ENCODE peak calls at places on chromosomes 11 and 22, in eight cellular contexts. O is lower leg skin; D is astrocyte of the cerebellum; P is prostate gland; S is fibroblast of mammary gland; J is left ventricle myocardium inferior; L is activated CD8-positive, alpha-beta T cell treated with anti-CD3 and anti-CD28 coated beads for 36 hours; G is MCF 10A. W is an unnamed sample.

GRCh38 chr22:37148031-37148651 is 1.6 kb downstream of the IL2RB start:
- DNase-seq in O (no peak), D (no peak), P (no peak), S (no peak), J (no peak), L (peak; percentile 50), G (no peak), W (no peak)

GRCh38 chr11:87809256-87809655 is 366.0 kb downstream of the RAB38 start:
- DNase-seq in O (no peak), D (no peak), P (no peak), S (no peak), J (no peak), L (no peak), G (no peak), W (no peak)

GRCh38 chr11:75714211-75714610 is 3.4 kb upstream of the MOGAT2 start:
- DNase-seq in O (peak; percentile 23), D (no peak), P (no peak), S (no peak), J (no peak), L (no peak), G (no peak), W (no peak)

GRCh38 chr11:65382804-65383368 is 440 bp upstream of the SLC25A45 start:
- DNase-seq in O (no peak), D (no peak), P (no peak), S (no peak), J (no peak), L (no peak), G (peak; percentile 97), W (no peak)

GRCh38 chr11:69514771-69515170 is 33.3 kb downstream of the LINC01488 start:
- DNase-seq in O (no peak), D (no peak), P (no peak), S (no peak), J (no peak), L (no peak), G (no peak), W (no peak)

GRCh38 chr22:43186272-43187170 is at the start of gene TTLL12:
- DNase-seq in O (no peak), D (no peak), P (peak; percentile 56), S (no peak), J (peak; percentile 70), L (peak; percentile 49), G (peak; percentile 38), W (no peak)

GRCh38 chr11:68998390-68998911 is 14.6 kb downstream of the MRGPRF start:
- DNase-seq in O (peak; percentile 81), D (no peak), P (no peak), S (no peak), J (no peak), L (no peak), G (peak; percentile 15), W (no peak)

GRCh38 chr22:42725606-42726355 is 5.1 kb upstream of the A4GALT start:
- DNase-seq in O (no peak), D (no peak), P (no peak), S (no peak), J (no peak), L (no peak), G (no peak), W (no peak)

GRCh38 chr11:17721242-17721999 is 2.0 kb downstream of the MYOD1 start:
- DNase-seq in O (no peak), D (no peak), P (no peak), S (no peak), J (no peak), L (no peak), G (no peak), W (no peak)

GRCh38 chr22:46846154-46846831 is 83.8 kb downstream of the TBC1D22A start:
- DNase-seq in O (peak; percentile 81), D (no peak), P (no peak), S (peak; percentile 64), J (no peak), L (peak; percentile 42), G (peak; percentile 36), W (no peak)

GRCh38 chr22:46846832-46847355 is 84.4 kb downstream of the TBC1D22A start:
- DNase-seq in O (peak; percentile 48), D (no peak), P (no peak), S (no peak), J (no peak), L (no peak), G (no peak), W (no peak)

GRCh38 chr22:46844606-46845210 is 82.3 kb downstream of the TBC1D22A start:
- DNase-seq in O (peak; percentile 78), D (no peak), P (no peak), S (no peak), J (no peak), L (no peak), G (no peak), W (no peak)

GRCh38 chr22:46843691-46844297 is 81.3 kb downstream of the TBC1D22A start:
- DNase-seq in O (peak; percentile 40), D (no peak), P (no peak), S (no peak), J (no peak), L (no peak), G (no peak), W (no peak)

DNA sequence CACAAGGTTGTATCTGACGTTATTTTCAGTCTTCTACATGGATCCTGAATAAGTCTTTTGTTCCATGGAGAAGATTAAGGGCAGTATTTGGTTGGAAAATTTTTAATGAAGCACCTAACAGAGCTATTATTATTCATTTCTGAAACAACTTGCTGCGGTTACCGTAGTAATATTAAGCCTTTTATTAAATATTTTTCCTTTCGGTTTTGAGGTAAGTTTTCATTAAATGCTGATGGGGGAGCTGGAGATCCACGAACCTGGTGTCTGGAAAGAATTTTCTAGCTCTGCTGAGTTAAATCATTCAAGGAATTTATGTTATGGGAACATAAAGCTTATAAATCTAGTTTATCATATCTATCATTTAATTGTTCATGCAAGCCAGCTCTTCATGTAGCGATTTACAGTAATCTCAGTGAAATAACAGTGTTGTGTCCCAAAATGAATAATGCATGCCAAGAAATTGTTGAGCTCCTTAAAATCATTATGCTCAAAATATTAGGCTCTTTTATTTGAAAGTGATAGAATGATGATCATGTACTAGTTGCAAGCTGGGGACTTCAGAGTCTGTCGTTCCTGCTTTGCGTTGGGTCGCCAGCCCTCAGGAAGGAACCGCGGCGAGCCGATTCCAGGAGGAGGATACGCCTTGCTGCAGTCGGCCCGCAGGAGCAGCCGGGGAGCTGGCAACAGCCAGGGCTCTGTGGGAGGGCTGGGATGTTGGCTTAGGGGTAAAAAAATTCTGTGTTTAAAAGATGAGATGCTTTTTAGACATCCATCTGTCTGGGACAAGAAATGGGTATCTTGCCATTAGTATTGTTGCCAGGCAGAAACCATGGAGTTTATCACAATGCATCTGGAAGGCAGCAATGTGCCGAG is 83.1 kb downstream of the TBC1D22A start:
- DNase-seq in O (peak; percentile 83), D (peak; percentile 67), P (no peak), S (peak; percentile 68), J (no peak), L (no peak), G (no peak), W (no peak)
- TF ChIP-seq CTCF in O (no peak), D (peak; percentile 55), P (peak; percentile 56), S (peak; percentile 61), J (peak; percentile 59), L (no peak), G (peak; percentile 14), W (peak; percentile 58)

DNA sequence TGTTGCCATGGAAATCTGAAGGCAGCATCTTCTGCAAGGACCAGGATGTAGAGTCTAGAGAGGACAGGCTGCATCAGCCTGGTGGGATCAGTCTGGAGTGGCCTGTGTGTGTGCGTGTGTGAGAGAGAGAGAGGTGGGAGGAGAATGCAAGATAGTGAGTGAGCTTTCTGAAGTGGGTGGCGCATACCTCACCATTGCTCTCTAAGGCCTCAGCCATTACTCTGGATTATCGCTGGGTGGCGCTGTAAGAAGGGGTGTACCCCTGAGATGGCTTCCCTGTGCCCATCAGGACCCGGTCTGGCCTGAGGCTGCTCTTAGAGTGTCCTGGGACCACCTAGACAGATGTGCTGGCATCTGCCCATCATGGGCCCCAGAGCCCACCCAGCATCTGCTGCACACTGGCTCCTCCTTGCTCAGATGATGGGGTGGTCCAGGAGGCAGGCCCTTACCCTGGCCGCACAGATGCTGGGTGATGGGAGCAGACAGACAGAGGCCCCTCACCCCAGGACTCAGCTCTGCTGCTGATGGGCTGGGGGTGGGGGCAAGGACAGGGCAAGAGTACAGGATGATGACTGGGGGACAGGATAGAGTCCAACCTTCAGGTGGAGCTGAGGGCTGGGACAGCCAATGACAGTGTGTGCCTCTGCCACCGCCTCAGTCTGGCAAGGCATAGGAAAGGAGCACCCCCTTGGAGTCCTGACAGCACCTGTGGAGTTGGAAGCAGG is 25.7 kb upstream of the TUB start:
- DNase-seq in O (peak; percentile 68), D (no peak), P (no peak), S (peak; percentile 17), J (no peak), L (no peak), G (no peak), W (no peak)
- TF ChIP-seq CTCF in O (no peak), D (no peak), P (no peak), S (peak; percentile 24), J (no peak), L (peak; percentile 7), G (peak; percentile 8), W (peak; percentile 4)

DNA sequence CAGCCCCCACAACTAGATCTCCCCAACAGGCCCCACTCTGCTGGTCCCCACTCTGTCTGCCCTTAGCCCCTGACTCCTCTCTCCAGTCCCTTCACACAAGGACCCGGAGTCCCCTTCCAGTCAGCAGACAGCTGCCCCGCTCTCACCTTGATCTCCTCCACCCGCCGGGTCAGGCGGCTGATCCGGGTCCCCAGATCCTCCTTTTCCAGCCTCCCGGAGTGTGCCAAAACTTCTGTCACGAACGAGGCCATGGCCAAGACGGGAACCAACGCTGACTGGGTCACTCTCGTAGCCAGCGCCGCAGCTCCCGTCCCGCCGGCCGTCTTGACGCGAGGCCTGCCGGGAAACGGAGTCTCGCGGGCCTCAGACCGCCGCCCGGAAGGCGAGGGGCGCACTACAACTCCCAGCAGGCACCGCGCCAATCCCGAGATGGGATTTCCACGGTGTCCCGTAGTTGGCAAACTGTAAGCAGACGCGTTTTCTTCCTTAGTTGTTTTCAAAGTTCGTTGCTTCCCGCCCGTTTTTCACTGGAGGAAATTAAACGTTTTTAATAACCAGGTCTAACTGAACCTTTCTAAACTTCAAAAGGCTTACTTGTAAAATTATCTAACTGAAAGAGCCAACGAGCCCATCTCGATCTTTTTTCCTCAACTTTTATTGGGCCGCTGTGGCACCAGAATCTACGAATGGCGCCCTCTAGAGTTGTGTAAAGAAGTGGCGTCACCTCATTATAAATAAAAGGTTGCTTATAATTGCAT is at the start of gene ZW10:
- DNase-seq in O (peak; percentile 99), D (peak; percentile 97), P (peak; percentile 96), S (peak; percentile 96), J (peak; percentile 98), L (peak; percentile 95), G (peak; percentile 98), W (peak; percentile 93)
- TF ChIP-seq CTCF in O (peak; percentile 17), D (peak; percentile 85), P (peak; percentile 77), S (peak; percentile 76), J (peak; percentile 89), L (peak; percentile 94), G (peak; percentile 73), W (peak; percentile 76)

DNA sequence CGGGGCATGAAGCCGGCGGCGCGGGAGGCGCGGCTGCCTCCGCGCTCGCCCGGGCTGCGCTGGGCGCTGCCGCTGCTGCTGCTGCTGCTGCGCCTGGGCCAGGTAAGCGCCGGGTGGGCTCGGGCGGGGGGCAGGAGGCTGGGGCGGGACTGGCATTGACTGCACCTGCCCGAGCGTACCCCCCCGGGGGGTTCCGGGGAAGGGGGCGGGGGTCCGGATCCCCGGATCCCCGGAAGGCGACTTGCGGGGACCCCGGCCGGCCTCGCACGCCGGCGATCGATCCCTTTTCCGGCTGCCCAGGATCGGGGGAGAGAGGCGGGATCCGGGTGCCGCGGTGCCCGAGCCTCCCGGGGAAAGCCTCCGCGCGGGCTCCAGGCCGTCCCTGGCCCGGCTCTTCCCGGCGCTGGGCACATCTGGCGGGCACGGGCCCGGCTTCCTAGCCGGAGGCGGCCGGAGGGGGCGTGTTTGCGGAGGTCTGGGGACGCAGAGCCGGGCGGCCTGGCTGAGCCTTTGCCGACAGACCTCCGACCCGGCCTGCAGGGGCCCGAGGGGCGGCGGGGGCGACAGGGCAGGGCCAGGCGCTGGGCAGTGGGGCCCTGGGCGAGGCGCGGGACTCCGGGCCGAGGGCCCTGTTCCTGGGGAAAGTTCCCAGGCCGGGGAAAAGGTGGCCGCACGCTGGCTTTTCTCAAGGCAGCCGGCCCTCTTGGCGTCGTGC is 705 bp downstream of the PTPRJ start:
- DNase-seq in O (peak; percentile 89), D (no peak), P (no peak), S (no peak), J (peak; percentile 35), L (peak; percentile 35), G (no peak), W (no peak)
- TF ChIP-seq CTCF in O (no peak), D (peak; percentile 17), P (peak; percentile 36), S (no peak), J (peak; percentile 46), L (no peak), G (no peak), W (no peak)